ENCODE peak calls at places on chromosomes 12 and 14, in four cellular contexts. F is CD8-positive, alpha-beta T cell; J is adrenal gland; M is endothelial cell of umbilical vein. B is an unnamed sample.

GRCh38 chr14:76537912-76538647 is 162.1 kb downstream of the ESRRB start:
- DNase-seq in M (no peak), F (no peak), J (no peak), B (no peak)

GRCh38 chr14:68377056-68377455 is 415.8 kb downstream of the ZFP36L1 start:
- DNase-seq in F (no peak), J (no peak), M (no peak), B (no peak)

GRCh38 chr12:48794870-48795269 is 6.0 kb upstream of the ADCY6 start:
- DNase-seq in J (no peak), M (no peak), F (no peak), B (no peak)

GRCh38 chr12:108604208-108604941 is 6.5 kb upstream of the TMEM119 start:
- DNase-seq in M (no peak), J (no peak), F (no peak), B (no peak)

GRCh38 chr14:77584809-77585208 is 31.6 kb downstream of the SPTLC2 start:
- DNase-seq in F (no peak), J (peak; percentile 35), M (no peak), B (no peak)

GRCh38 chr14:82854131-82854530 is 1320.5 kb upstream of the SEL1L start:
- DNase-seq in M (no peak), F (no peak), J (no peak), B (no peak)

GRCh38 chr14:24565766-24566165 is 10.3 kb downstream of the CTSG start:
- DNase-seq in M (no peak), J (no peak), F (no peak), B (no peak)

GRCh38 chr12:22121224-22121623 is 75.2 kb downstream of the CMAS start:
- DNase-seq in M (no peak), J (no peak), F (no peak), B (no peak)

GRCh38 chr12:13864081-13864673 is 117.2 kb downstream of the GRIN2B start:
- DNase-seq in M (peak; percentile 57), F (peak; percentile 11), J (peak; percentile 70), B (peak; percentile 53)

GRCh38 chr14:103727313-103728000 is 11.8 kb downstream of the ZFYVE21 start:
- DNase-seq in F (no peak), J (no peak), M (no peak), B (no peak)

GRCh38 chr12:116916122-116916521 is 5.4 kb downstream of the FBXW8 start:
- DNase-seq in M (no peak), J (no peak), F (no peak), B (no peak)

GRCh38 chr12:127383281-127383680 is 883.7 kb upstream of the TMEM132C start:
- DNase-seq in M (no peak), F (no peak), J (no peak), B (no peak)

GRCh38 chr14:87312138-87312537 is 680.8 kb downstream of the GALC start:
- DNase-seq in F (no peak), M (no peak), J (no peak), B (no peak)

GRCh38 chr12:34350092-34351041 is 328.1 kb downstream of the ALG10 start:
- DNase-seq in J (no peak), F (no peak), M (no peak), B (no peak)

GRCh38 chr14:106790189-106791036 is 1264.0 kb downstream of the TMEM121 start:
- DNase-seq in M (no peak), F (peak; percentile 64), J (peak; percentile 54), B (no peak)

GRCh38 chr12:53500119-53500775 is 836 bp upstream of the TARBP2 start:
- DNase-seq in F (no peak), M (no peak), J (peak; percentile 89), B (peak; percentile 29)

GRCh38 chr14:47442206-47442605 is 233.2 kb downstream of the MDGA2 start:
- DNase-seq in F (no peak), J (no peak), M (peak; percentile 4), B (peak; percentile 86)

GRCh38 chr14:68476212-68476964 is 316.5 kb downstream of the ZFP36L1 start:
- DNase-seq in M (peak; percentile 72), F (no peak), J (peak; percentile 79), B (peak; percentile 90)

GRCh38 chr12:46489951-46490388 is 117.4 kb upstream of the SLC38A2 start:
- DNase-seq in J (no peak), M (peak; percentile 14), F (no peak), B (no peak)

GRCh38 chr12:21945002-21945401 is 3.8 kb upstream of the ABCC9 start:
- DNase-seq in F (no peak), M (no peak), J (no peak), B (no peak)

DNA sequence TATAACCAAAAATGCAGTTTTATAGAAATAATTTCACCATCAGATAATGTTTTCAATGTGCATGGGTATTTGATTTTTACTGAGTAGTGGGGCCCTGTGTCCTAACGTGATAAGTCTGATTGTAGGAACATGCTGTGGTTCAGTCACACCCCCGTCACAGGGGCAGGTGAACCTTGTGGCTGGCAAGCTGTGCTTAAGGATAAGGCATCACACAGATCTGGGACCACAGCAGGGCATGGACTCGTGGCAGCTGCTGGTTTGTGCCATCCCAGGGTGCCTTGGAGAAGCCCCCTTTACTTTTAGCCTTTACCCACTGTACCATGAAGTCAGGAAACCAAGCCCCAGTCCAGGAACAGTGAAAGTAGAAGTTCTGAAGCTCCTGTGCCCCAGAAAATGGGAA is 16.7 kb downstream of the CCNK start:
- DNase-seq in J (no peak), M (no peak), F (no peak), B (no peak)
- H3K36me3 ChIP-seq in J (no peaks in the 10 kb centered on the region), M (peaks cover 22% of the 10 kb centered on the region), F (peaks cover 66% of the 10 kb centered on the region), B (peaks cover 55% of the 10 kb centered on the region)

DNA sequence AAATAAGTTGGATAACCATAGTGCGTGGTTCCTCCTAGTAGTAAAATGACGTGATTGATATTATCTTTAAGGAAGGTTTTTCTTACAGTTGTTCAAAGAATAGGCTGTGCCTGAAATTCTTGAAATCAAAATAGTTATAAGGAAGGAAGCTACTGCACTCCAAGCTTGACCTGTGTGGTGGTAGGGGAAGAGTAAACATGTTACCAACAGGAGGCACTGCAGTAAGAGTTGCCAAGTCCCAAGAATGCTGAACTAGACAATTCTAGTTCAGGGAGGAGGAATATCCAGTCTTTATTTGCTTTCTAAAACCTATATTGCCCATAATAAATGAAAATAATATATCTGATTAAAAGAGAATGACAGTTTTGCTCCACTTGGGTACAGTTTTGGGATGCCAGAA is 764.5 kb downstream of the TMTC2 start:
- DNase-seq in F (no peak), J (no peak), M (no peak), B (no peak)
- TF ChIP-seq CTCF in F (no peak), J (no peak), M (no peak), B (no peak)

DNA sequence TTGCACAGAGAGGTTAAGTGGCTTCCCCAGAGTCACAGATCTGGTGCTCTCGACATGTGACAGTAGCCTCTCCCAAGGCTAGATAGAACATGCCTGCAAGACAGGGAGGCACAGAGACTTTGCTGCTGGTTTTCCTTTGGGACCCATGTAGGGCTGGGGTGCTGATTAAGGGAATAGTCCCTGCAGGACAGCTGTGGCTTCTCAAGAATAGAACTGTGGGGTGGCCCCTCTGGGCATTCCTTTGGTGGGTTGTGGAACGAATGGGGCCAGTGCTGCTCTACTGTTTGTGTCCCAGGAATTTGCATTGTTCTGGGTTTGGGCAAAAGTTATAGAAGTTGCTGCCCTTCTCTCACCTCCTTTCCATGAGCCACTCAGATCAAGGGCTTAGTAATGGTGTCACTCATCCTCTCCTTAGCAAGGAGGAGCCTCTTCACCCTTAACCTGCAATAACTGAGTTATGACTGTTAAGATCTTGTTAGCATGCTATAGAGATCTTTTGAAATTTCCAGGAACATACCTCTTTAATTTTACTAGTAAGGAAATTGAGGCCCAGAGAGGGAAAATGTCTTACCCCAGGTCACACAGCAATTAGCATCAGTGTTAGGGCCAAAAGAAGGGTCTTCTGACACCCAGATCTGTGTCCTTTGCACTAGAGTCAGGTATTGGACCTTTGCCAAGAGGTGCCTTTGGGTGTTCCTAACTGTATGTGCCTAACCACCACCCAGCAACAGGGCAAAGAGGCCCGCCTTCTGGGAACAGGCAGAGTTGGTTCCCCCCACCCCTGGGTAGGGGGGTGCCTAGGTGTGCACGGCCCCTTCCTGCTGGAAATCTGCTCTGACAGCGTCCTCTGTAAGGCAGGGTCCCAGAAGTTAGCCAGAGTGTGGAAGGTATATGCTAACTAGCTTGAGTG is 31.4 kb downstream of the CD9 start:
- DNase-seq in J (no peak), M (no peak), F (no peak), B (no peak)
- H3K36me3 ChIP-seq in J (no peaks in the 10 kb centered on the region), M (peaks cover 35% of the 10 kb centered on the region), F (no peaks in the 10 kb centered on the region), B (no peaks in the 10 kb centered on the region)

GRCh38 chr12:27081668-27082091 is 698 bp downstream of the C12orf71 start:
- DNase-seq in M (no peak), F (no peak), J (no peak), B (peak; percentile 61)
- TF ChIP-seq CTCF in M (no peak), F (no peak), J (no peak), B (peak; percentile 43)

GRCh38 chr14:88568196-88568595 is 5.4 kb downstream of the ZC3H14 start:
- DNase-seq in F (no peak), J (no peak), M (no peak), B (no peak)
- H3K36me3 ChIP-seq in F (peaks cover 21% of the 10 kb centered on the region), J (no peaks in the 10 kb centered on the region), M (peaks cover 22% of the 10 kb centered on the region), B (peaks cover 36% of the 10 kb centered on the region)

GRCh38 chr12:123267991-123268843 is 3.4 kb downstream of the CDK2AP1 start:
- DNase-seq in M (peak; percentile 39), F (no peak), J (no peak), B (no peak)

GRCh38 chr12:123270380-123271181 is 1.1 kb downstream of the CDK2AP1 start:
- DNase-seq in F (no peak), J (peak; percentile 33), M (no peak), B (peak; percentile 19)

GRCh38 chr12:123268850-123269249 is 2.8 kb downstream of the CDK2AP1 start:
- DNase-seq in M (no peak), F (no peak), J (no peak), B (no peak)

GRCh38 chr12:123269980-123270379 is 1.7 kb downstream of the CDK2AP1 start:
- DNase-seq in F (no peak), J (no peak), M (peak; percentile 16), B (no peak)

GRCh38 chr12:123269395-123269892 is 2.2 kb downstream of the CDK2AP1 start:
- DNase-seq in M (peak; percentile 52), J (peak; percentile 73), F (no peak), B (peak; percentile 47)
- TF ChIP-seq CTCF in M (peak; percentile 26), J (no peak), F (no peak), B (no peak)

DNA sequence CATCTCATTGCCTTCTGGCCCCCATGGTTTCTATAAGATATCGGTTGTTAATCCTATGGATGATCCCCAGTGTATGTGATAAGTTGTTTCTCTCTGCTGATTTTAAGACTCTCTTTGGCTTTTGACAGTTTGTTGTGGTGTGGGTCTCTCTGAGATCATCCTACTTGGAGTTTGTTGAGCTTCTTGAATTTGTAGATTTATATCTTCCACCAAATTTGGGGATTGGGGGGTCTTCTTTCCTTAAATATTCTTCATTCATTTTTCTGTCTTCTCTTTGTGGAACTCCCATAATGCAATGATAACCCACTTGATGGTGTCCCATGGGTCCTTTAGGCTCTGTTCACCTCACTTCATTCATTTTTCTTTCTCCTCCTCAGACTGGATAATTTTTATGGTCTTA is 20.0 kb upstream of the BBS10 start:
- DNase-seq in F (no peak), M (no peak), J (no peak), B (no peak)
- H3K36me3 ChIP-seq in F (peaks cover 32% of the 10 kb centered on the region), M (peaks cover 3% of the 10 kb centered on the region), J (no peaks in the 10 kb centered on the region), B (peaks cover 19% of the 10 kb centered on the region)

GRCh38 chr14:55101698-55102097 is 27.4 kb upstream of the LGALS3 start:
- DNase-seq in J (no peak), F (no peak), M (no peak), B (no peak)
- TF ChIP-seq CTCF in J (no peak), F (no peak), M (no peak), B (no peak)

GRCh38 chr14:50739186-50739585 is 71.1 kb upstream of the SAV1 start:
- DNase-seq in F (no peak), M (no peak), J (no peak), B (no peak)

GRCh38 chr14:50734950-50735697 is 67.0 kb upstream of the SAV1 start:
- DNase-seq in M (no peak), J (no peak), F (no peak), B (no peak)

GRCh38 chr14:50736932-50737419 is 68.9 kb upstream of the SAV1 start:
- DNase-seq in F (no peak), M (no peak), J (no peak), B (no peak)

GRCh38 chr14:50733479-50733878 is 65.4 kb upstream of the SAV1 start:
- DNase-seq in F (no peak), M (no peak), J (no peak), B (no peak)
- H3K36me3 ChIP-seq in F (peaks cover 66% of the 10 kb centered on the region), M (peaks cover 12% of the 10 kb centered on the region), J (no peaks in the 10 kb centered on the region), B (peaks cover 24% of the 10 kb centered on the region)